ENCODE peak calls at places on chromosomes 2 and 18, in nine cellular contexts. One of them, this sample, is unnamed.

GRCh38 chr2:121794233-121794632 is 38.8 kb downstream of the TSN start:
- DNase-seq in stimulated activated CD4-positive, alpha-beta T cell treated with anti-CD3 and anti-CD28 coated beads, Interleukin-2, amount 100 ng/mL, for 24 hours: no peak
- DNase-seq in left colon: no peak
- DNase-seq in HEK293T: no peak
- DNase-seq in left cardiac atrium: no peak
- DNase-seq in frontal cortex: no peak
- DNase-seq in nephron progenitor cell: no peak
- DNase-seq in endothelial cell: no peak
- DNase-seq in NCI-H2171: no peak
- DNase-seq in this sample: no peak

GRCh38 chr2:46336560-46336959 is 39.4 kb downstream of the EPAS1 start:
- DNase-seq in stimulated activated CD4-positive, alpha-beta T cell treated with anti-CD3 and anti-CD28 coated beads, Interleukin-2, amount 100 ng/mL, for 24 hours: no peak
- DNase-seq in left colon: no peak
- DNase-seq in HEK293T: no peak
- DNase-seq in left cardiac atrium: no peak
- DNase-seq in frontal cortex: no peak
- DNase-seq in nephron progenitor cell: no peak
- DNase-seq in endothelial cell: no peak
- DNase-seq in NCI-H2171: no peak
- DNase-seq in this sample: no peak

GRCh38 chr2:123061534-123061933 is 963.6 kb upstream of the CNTNAP5 start:
- DNase-seq in stimulated activated CD4-positive, alpha-beta T cell treated with anti-CD3 and anti-CD28 coated beads, Interleukin-2, amount 100 ng/mL, for 24 hours: no peak
- DNase-seq in left colon: no peak
- DNase-seq in HEK293T: no peak
- DNase-seq in left cardiac atrium: no peak
- DNase-seq in frontal cortex: no peak
- DNase-seq in nephron progenitor cell: no peak
- DNase-seq in endothelial cell: no peak
- DNase-seq in NCI-H2171: no peak
- DNase-seq in this sample: no peak

GRCh38 chr2:236857781-236858180 is 227.9 kb upstream of the COPS8 start:
- DNase-seq in stimulated activated CD4-positive, alpha-beta T cell treated with anti-CD3 and anti-CD28 coated beads, Interleukin-2, amount 100 ng/mL, for 24 hours: no peak
- DNase-seq in left colon: no peak
- DNase-seq in HEK293T: no peak
- DNase-seq in left cardiac atrium: no peak
- DNase-seq in frontal cortex: no peak
- DNase-seq in nephron progenitor cell: no peak
- DNase-seq in endothelial cell: no peak
- DNase-seq in NCI-H2171: no peak
- DNase-seq in this sample: no peak

GRCh38 chr18:34659579-34660517 is 50.2 kb upstream of the DTNA start:
- DNase-seq in stimulated activated CD4-positive, alpha-beta T cell treated with anti-CD3 and anti-CD28 coated beads, Interleukin-2, amount 100 ng/mL, for 24 hours: no peak
- DNase-seq in left colon: peak
- DNase-seq in HEK293T: peak
- DNase-seq in left cardiac atrium: peak
- DNase-seq in frontal cortex: peak
- DNase-seq in nephron progenitor cell: peak
- DNase-seq in endothelial cell: peak
- DNase-seq in NCI-H2171: no peak
- DNase-seq in this sample: peak

GRCh38 chr2:180607501-180608060 is 372.8 kb upstream of the UBE2E3 start:
- DNase-seq in stimulated activated CD4-positive, alpha-beta T cell treated with anti-CD3 and anti-CD28 coated beads, Interleukin-2, amount 100 ng/mL, for 24 hours: no peak
- DNase-seq in left colon: no peak
- DNase-seq in HEK293T: no peak
- DNase-seq in left cardiac atrium: no peak
- DNase-seq in frontal cortex: no peak
- DNase-seq in nephron progenitor cell: no peak
- DNase-seq in endothelial cell: no peak
- DNase-seq in NCI-H2171: no peak
- DNase-seq in this sample: no peak

GRCh38 chr2:85409719-85410583 is at the start of gene CAPG:
- DNase-seq in stimulated activated CD4-positive, alpha-beta T cell treated with anti-CD3 and anti-CD28 coated beads, Interleukin-2, amount 100 ng/mL, for 24 hours: peak
- DNase-seq in left colon: peak
- DNase-seq in HEK293T: no peak
- DNase-seq in left cardiac atrium: peak
- DNase-seq in frontal cortex: no peak
- DNase-seq in nephron progenitor cell: no peak
- DNase-seq in endothelial cell: no peak
- DNase-seq in NCI-H2171: no peak
- DNase-seq in this sample: peak

GRCh38 chr2:194927489-194927888 is 729.5 kb upstream of the SLC39A10 start:
- DNase-seq in stimulated activated CD4-positive, alpha-beta T cell treated with anti-CD3 and anti-CD28 coated beads, Interleukin-2, amount 100 ng/mL, for 24 hours: no peak
- DNase-seq in left colon: no peak
- DNase-seq in HEK293T: no peak
- DNase-seq in left cardiac atrium: no peak
- DNase-seq in frontal cortex: no peak
- DNase-seq in nephron progenitor cell: no peak
- DNase-seq in endothelial cell: no peak
- DNase-seq in NCI-H2171: no peak
- DNase-seq in this sample: no peak

GRCh38 chr18:63540131-63540530 is 2.0 kb upstream of the SERPINB12 start:
- DNase-seq in stimulated activated CD4-positive, alpha-beta T cell treated with anti-CD3 and anti-CD28 coated beads, Interleukin-2, amount 100 ng/mL, for 24 hours: no peak
- DNase-seq in left colon: no peak
- DNase-seq in HEK293T: no peak
- DNase-seq in left cardiac atrium: no peak
- DNase-seq in frontal cortex: no peak
- DNase-seq in nephron progenitor cell: no peak
- DNase-seq in endothelial cell: no peak
- DNase-seq in NCI-H2171: no peak
- DNase-seq in this sample: no peak

GRCh38 chr18:49968649-49969309 is 155.4 kb upstream of the ACAA2 start:
- DNase-seq in stimulated activated CD4-positive, alpha-beta T cell treated with anti-CD3 and anti-CD28 coated beads, Interleukin-2, amount 100 ng/mL, for 24 hours: no peak
- DNase-seq in left colon: no peak
- DNase-seq in HEK293T: no peak
- DNase-seq in left cardiac atrium: no peak
- DNase-seq in frontal cortex: no peak
- DNase-seq in nephron progenitor cell: no peak
- DNase-seq in endothelial cell: no peak
- DNase-seq in NCI-H2171: no peak
- DNase-seq in this sample: no peak

GRCh38 chr2:62396880-62397279 is 109.1 kb downstream of the TMEM17 start:
- DNase-seq in stimulated activated CD4-positive, alpha-beta T cell treated with anti-CD3 and anti-CD28 coated beads, Interleukin-2, amount 100 ng/mL, for 24 hours: no peak
- DNase-seq in left colon: no peak
- DNase-seq in HEK293T: no peak
- DNase-seq in left cardiac atrium: no peak
- DNase-seq in frontal cortex: no peak
- DNase-seq in nephron progenitor cell: no peak
- DNase-seq in endothelial cell: no peak
- DNase-seq in NCI-H2171: no peak
- DNase-seq in this sample: no peak

GRCh38 chr18:13376298-13376840 is 157.8 kb downstream of the LDLRAD4 start:
- DNase-seq in stimulated activated CD4-positive, alpha-beta T cell treated with anti-CD3 and anti-CD28 coated beads, Interleukin-2, amount 100 ng/mL, for 24 hours: peak
- DNase-seq in left colon: no peak
- DNase-seq in HEK293T: no peak
- DNase-seq in left cardiac atrium: no peak
- DNase-seq in frontal cortex: no peak
- DNase-seq in nephron progenitor cell: no peak
- DNase-seq in endothelial cell: no peak
- DNase-seq in NCI-H2171: no peak
- DNase-seq in this sample: no peak

GRCh38 chr2:66548422-66548821 is 113.5 kb downstream of the MEIS1 start:
- DNase-seq in stimulated activated CD4-positive, alpha-beta T cell treated with anti-CD3 and anti-CD28 coated beads, Interleukin-2, amount 100 ng/mL, for 24 hours: no peak
- DNase-seq in left colon: no peak
- DNase-seq in HEK293T: no peak
- DNase-seq in left cardiac atrium: no peak
- DNase-seq in frontal cortex: no peak
- DNase-seq in nephron progenitor cell: no peak
- DNase-seq in endothelial cell: no peak
- DNase-seq in NCI-H2171: no peak
- DNase-seq in this sample: no peak

GRCh38 chr2:238855299-238855698 is 7.4 kb downstream of the TWIST2 start:
- DNase-seq in stimulated activated CD4-positive, alpha-beta T cell treated with anti-CD3 and anti-CD28 coated beads, Interleukin-2, amount 100 ng/mL, for 24 hours: no peak
- DNase-seq in left colon: no peak
- DNase-seq in HEK293T: no peak
- DNase-seq in left cardiac atrium: no peak
- DNase-seq in frontal cortex: no peak
- DNase-seq in nephron progenitor cell: no peak
- DNase-seq in endothelial cell: no peak
- DNase-seq in NCI-H2171: no peak
- DNase-seq in this sample: no peak

GRCh38 chr2:237815637-237816036 is 17.1 kb downstream of the RBM44 start:
- DNase-seq in stimulated activated CD4-positive, alpha-beta T cell treated with anti-CD3 and anti-CD28 coated beads, Interleukin-2, amount 100 ng/mL, for 24 hours: no peak
- DNase-seq in left colon: no peak
- DNase-seq in HEK293T: no peak
- DNase-seq in left cardiac atrium: no peak
- DNase-seq in frontal cortex: no peak
- DNase-seq in nephron progenitor cell: no peak
- DNase-seq in endothelial cell: no peak
- DNase-seq in NCI-H2171: no peak
- DNase-seq in this sample: no peak

This sample was measured in uterus.